ENCODE peak calls at places on chromosomes 4 and X, in nine cellular contexts. One of them, this sample, is unnamed.

GRCh38 chr4:118898684-118899138 is 10.1 kb downstream of the SYNPO2 start:
- DNase-seq in GM10248: no peak
- DNase-seq in nephron progenitor cell: no peak
- DNase-seq in WERI-Rb-1: no peak
- DNase-seq in K562: no peak
- DNase-seq in left ventricle myocardium inferior: peak
- DNase-seq in thoracic aorta: no peak
- DNase-seq in RWPE2: no peak
- DNase-seq in endothelial cell of umbilical vein: no peak
- DNase-seq in this sample: no peak

GRCh38 chr4:157372154-157372553 is 151.6 kb downstream of the GRIA2 start:
- DNase-seq in GM10248: no peak
- DNase-seq in nephron progenitor cell: no peak
- DNase-seq in WERI-Rb-1: no peak
- DNase-seq in K562: no peak
- DNase-seq in left ventricle myocardium inferior: no peak
- DNase-seq in thoracic aorta: no peak
- DNase-seq in RWPE2: no peak
- DNase-seq in endothelial cell of umbilical vein: no peak
- DNase-seq in this sample: no peak

GRCh38 chrX:119942173-119942819 is 1.3 kb downstream of the NKAP start:
- DNase-seq in GM10248: no peak
- DNase-seq in nephron progenitor cell: no peak
- DNase-seq in WERI-Rb-1: no peak
- DNase-seq in K562: no peak
- DNase-seq in left ventricle myocardium inferior: no peak
- DNase-seq in thoracic aorta: no peak
- DNase-seq in RWPE2: no peak
- DNase-seq in endothelial cell of umbilical vein: no peak
- DNase-seq in this sample: no peak

GRCh38 chr4:106875340-106875739 is 160.8 kb downstream of the DKK2 start:
- DNase-seq in GM10248: no peak
- DNase-seq in nephron progenitor cell: peak
- DNase-seq in WERI-Rb-1: peak
- DNase-seq in K562: no peak
- DNase-seq in left ventricle myocardium inferior: no peak
- DNase-seq in thoracic aorta: no peak
- DNase-seq in RWPE2: no peak
- DNase-seq in endothelial cell of umbilical vein: no peak
- DNase-seq in this sample: no peak

GRCh38 chr4:8913858-8914460 is 42.3 kb upstream of the HMX1 start:
- DNase-seq in GM10248: no peak
- DNase-seq in nephron progenitor cell: no peak
- DNase-seq in WERI-Rb-1: no peak
- DNase-seq in K562: no peak
- DNase-seq in left ventricle myocardium inferior: no peak
- DNase-seq in thoracic aorta: no peak
- DNase-seq in RWPE2: no peak
- DNase-seq in endothelial cell of umbilical vein: no peak
- DNase-seq in this sample: peak

GRCh38 chr4:28421221-28421620 is 1560.6 kb downstream of the STIM2 start:
- DNase-seq in GM10248: no peak
- DNase-seq in nephron progenitor cell: no peak
- DNase-seq in WERI-Rb-1: no peak
- DNase-seq in K562: no peak
- DNase-seq in left ventricle myocardium inferior: no peak
- DNase-seq in thoracic aorta: no peak
- DNase-seq in RWPE2: no peak
- DNase-seq in endothelial cell of umbilical vein: no peak
- DNase-seq in this sample: no peak

GRCh38 chrX:120790118-120790517 is 85.5 kb downstream of the CT47B1 start:
- DNase-seq in GM10248: peak
- DNase-seq in nephron progenitor cell: peak
- DNase-seq in WERI-Rb-1: no peak
- DNase-seq in K562: peak
- DNase-seq in left ventricle myocardium inferior: no peak
- DNase-seq in thoracic aorta: no peak
- DNase-seq in RWPE2: no peak
- DNase-seq in endothelial cell of umbilical vein: peak
- DNase-seq in this sample: no peak

GRCh38 chr4:1246111-1246881 is 2.6 kb downstream of the CTBP1 start:
- DNase-seq in GM10248: no peak
- DNase-seq in nephron progenitor cell: no peak
- DNase-seq in WERI-Rb-1: peak
- DNase-seq in K562: peak
- DNase-seq in left ventricle myocardium inferior: peak
- DNase-seq in thoracic aorta: no peak
- DNase-seq in RWPE2: peak
- DNase-seq in endothelial cell of umbilical vein: no peak
- DNase-seq in this sample: peak

GRCh38 chr4:187687701-187688100 is 307.9 kb upstream of the ZFP42 start:
- DNase-seq in GM10248: no peak
- DNase-seq in nephron progenitor cell: no peak
- DNase-seq in WERI-Rb-1: no peak
- DNase-seq in K562: no peak
- DNase-seq in left ventricle myocardium inferior: no peak
- DNase-seq in thoracic aorta: no peak
- DNase-seq in RWPE2: no peak
- DNase-seq in endothelial cell of umbilical vein: no peak
- DNase-seq in this sample: no peak

GRCh38 chr4:7630559-7631287 is 196.0 kb upstream of the PSAPL1 start:
- DNase-seq in GM10248: no peak
- DNase-seq in nephron progenitor cell: no peak
- DNase-seq in WERI-Rb-1: no peak
- DNase-seq in K562: no peak
- DNase-seq in left ventricle myocardium inferior: peak
- DNase-seq in thoracic aorta: peak
- DNase-seq in RWPE2: no peak
- DNase-seq in endothelial cell of umbilical vein: no peak
- DNase-seq in this sample: no peak

GRCh38 chr4:118712872-118713271 is 27.7 kb downstream of the METTL14 start:
- DNase-seq in GM10248: no peak
- DNase-seq in nephron progenitor cell: no peak
- DNase-seq in WERI-Rb-1: no peak
- DNase-seq in K562: no peak
- DNase-seq in left ventricle myocardium inferior: no peak
- DNase-seq in thoracic aorta: no peak
- DNase-seq in RWPE2: no peak
- DNase-seq in endothelial cell of umbilical vein: no peak
- DNase-seq in this sample: no peak

GRCh38 chr4:87120411-87121162 is 99.8 kb downstream of the KLHL8 start:
- DNase-seq in GM10248: no peak
- DNase-seq in nephron progenitor cell: peak
- DNase-seq in WERI-Rb-1: no peak
- DNase-seq in K562: no peak
- DNase-seq in left ventricle myocardium inferior: no peak
- DNase-seq in thoracic aorta: peak
- DNase-seq in RWPE2: peak
- DNase-seq in endothelial cell of umbilical vein: peak
- DNase-seq in this sample: no peak

GRCh38 chr4:153497091-153497531 is 31.0 kb downstream of the TMEM131L start:
- DNase-seq in GM10248: no peak
- DNase-seq in nephron progenitor cell: no peak
- DNase-seq in WERI-Rb-1: no peak
- DNase-seq in K562: no peak
- DNase-seq in left ventricle myocardium inferior: no peak
- DNase-seq in thoracic aorta: no peak
- DNase-seq in RWPE2: no peak
- DNase-seq in endothelial cell of umbilical vein: peak
- DNase-seq in this sample: no peak

GRCh38 chr4:19776021-19776459 is 475.7 kb upstream of the SLIT2 start:
- DNase-seq in GM10248: no peak
- DNase-seq in nephron progenitor cell: no peak
- DNase-seq in WERI-Rb-1: no peak
- DNase-seq in K562: no peak
- DNase-seq in left ventricle myocardium inferior: no peak
- DNase-seq in thoracic aorta: no peak
- DNase-seq in RWPE2: peak
- DNase-seq in endothelial cell of umbilical vein: peak
- DNase-seq in this sample: no peak

GRCh38 chrX:45164021-45164621 is 36.6 kb downstream of the DIPK2B start:
- DNase-seq in GM10248: no peak
- DNase-seq in nephron progenitor cell: no peak
- DNase-seq in WERI-Rb-1: no peak
- DNase-seq in K562: no peak
- DNase-seq in left ventricle myocardium inferior: peak
- DNase-seq in thoracic aorta: no peak
- DNase-seq in RWPE2: no peak
- DNase-seq in endothelial cell of umbilical vein: peak
- DNase-seq in this sample: no peak

GRCh38 chrX:91434351-91435168 is at the start of gene PABPC5:
- DNase-seq in GM10248: no peak
- DNase-seq in nephron progenitor cell: peak
- DNase-seq in WERI-Rb-1: no peak
- DNase-seq in K562: no peak
- DNase-seq in left ventricle myocardium inferior: peak
- DNase-seq in thoracic aorta: peak
- DNase-seq in RWPE2: no peak
- DNase-seq in endothelial cell of umbilical vein: peak
- DNase-seq in this sample: peak

GRCh38 chr4:3781997-3782930 is 16.1 kb downstream of the ADRA2C start:
- DNase-seq in GM10248: no peak
- DNase-seq in nephron progenitor cell: no peak
- DNase-seq in WERI-Rb-1: no peak
- DNase-seq in K562: no peak
- DNase-seq in left ventricle myocardium inferior: no peak
- DNase-seq in thoracic aorta: no peak
- DNase-seq in RWPE2: no peak
- DNase-seq in endothelial cell of umbilical vein: no peak
- DNase-seq in this sample: no peak

GRCh38 chr4:163476761-163477438 is 3.3 kb upstream of the TKTL2 start:
- DNase-seq in GM10248: no peak
- DNase-seq in nephron progenitor cell: no peak
- DNase-seq in WERI-Rb-1: no peak
- DNase-seq in K562: no peak
- DNase-seq in left ventricle myocardium inferior: no peak
- DNase-seq in thoracic aorta: no peak
- DNase-seq in RWPE2: no peak
- DNase-seq in endothelial cell of umbilical vein: no peak
- DNase-seq in this sample: no peak

GRCh38 chr4:150822407-150822806 is 192.7 kb downstream of the LRBA start:
- DNase-seq in GM10248: no peak
- DNase-seq in nephron progenitor cell: no peak
- DNase-seq in WERI-Rb-1: no peak
- DNase-seq in K562: no peak
- DNase-seq in left ventricle myocardium inferior: no peak
- DNase-seq in thoracic aorta: no peak
- DNase-seq in RWPE2: no peak
- DNase-seq in endothelial cell of umbilical vein: no peak
- DNase-seq in this sample: no peak

GRCh38 chrX:29315931-29316330 is 728.7 kb downstream of the IL1RAPL1 start:
- DNase-seq in GM10248: no peak
- DNase-seq in nephron progenitor cell: no peak
- DNase-seq in WERI-Rb-1: no peak
- DNase-seq in K562: no peak
- DNase-seq in left ventricle myocardium inferior: no peak
- DNase-seq in thoracic aorta: no peak
- DNase-seq in RWPE2: no peak
- DNase-seq in endothelial cell of umbilical vein: no peak
- DNase-seq in this sample: no peak

GRCh38 chr4:105708376-105709080 is at the start of the genes GSTCD and INTS12:
- DNase-seq in GM10248: peak
- DNase-seq in nephron progenitor cell: peak
- DNase-seq in WERI-Rb-1: peak
- DNase-seq in K562: peak
- DNase-seq in left ventricle myocardium inferior: peak
- DNase-seq in thoracic aorta: peak
- DNase-seq in RWPE2: peak
- DNase-seq in endothelial cell of umbilical vein: peak
- DNase-seq in this sample: peak

GRCh38 chr4:185839204-185839712 is 27.3 kb upstream of the SORBS2 start:
- DNase-seq in GM10248: no peak
- DNase-seq in nephron progenitor cell: peak
- DNase-seq in WERI-Rb-1: no peak
- DNase-seq in K562: no peak
- DNase-seq in left ventricle myocardium inferior: peak
- DNase-seq in thoracic aorta: peak
- DNase-seq in RWPE2: peak
- DNase-seq in endothelial cell of umbilical vein: peak
- DNase-seq in this sample: no peak

GRCh38 chrX:139563251-139563650 is 32.7 kb downstream of the F9 start:
- DNase-seq in GM10248: no peak
- DNase-seq in nephron progenitor cell: no peak
- DNase-seq in WERI-Rb-1: no peak
- DNase-seq in K562: no peak
- DNase-seq in left ventricle myocardium inferior: no peak
- DNase-seq in thoracic aorta: no peak
- DNase-seq in RWPE2: no peak
- DNase-seq in endothelial cell of umbilical vein: no peak
- DNase-seq in this sample: no peak

GRCh38 chr4:26515936-26516335 is 25.7 kb upstream of the CCKAR start:
- DNase-seq in GM10248: no peak
- DNase-seq in nephron progenitor cell: no peak
- DNase-seq in WERI-Rb-1: no peak
- DNase-seq in K562: no peak
- DNase-seq in left ventricle myocardium inferior: no peak
- DNase-seq in thoracic aorta: no peak
- DNase-seq in RWPE2: no peak
- DNase-seq in endothelial cell of umbilical vein: no peak
- DNase-seq in this sample: no peak
- TF ChIP-seq CTCF in GM10248: no peak
- TF ChIP-seq CTCF in nephron progenitor cell: no peak
- TF ChIP-seq CTCF in WERI-Rb-1: no peak
- TF ChIP-seq CTCF in K562: no peak
- TF ChIP-seq CTCF in left ventricle myocardium inferior: no peak
- TF ChIP-seq CTCF in thoracic aorta: no peak
- TF ChIP-seq CTCF in RWPE2: no peak
- TF ChIP-seq CTCF in endothelial cell of umbilical vein: no peak
- TF ChIP-seq CTCF in this sample: no peak

GRCh38 chr4:112951362-112951962 is 98.0 kb upstream of the ANK2 start:
- DNase-seq in GM10248: peak
- DNase-seq in nephron progenitor cell: no peak
- DNase-seq in WERI-Rb-1: no peak
- DNase-seq in K562: no peak
- DNase-seq in left ventricle myocardium inferior: no peak
- DNase-seq in thoracic aorta: no peak
- DNase-seq in RWPE2: no peak
- DNase-seq in endothelial cell of umbilical vein: peak
- DNase-seq in this sample: no peak
- TF ChIP-seq CTCF in GM10248: peak
- TF ChIP-seq CTCF in nephron progenitor cell: peak
- TF ChIP-seq CTCF in WERI-Rb-1: peak
- TF ChIP-seq CTCF in K562: peak
- TF ChIP-seq CTCF in left ventricle myocardium inferior: peak
- TF ChIP-seq CTCF in thoracic aorta: peak
- TF ChIP-seq CTCF in RWPE2: peak
- TF ChIP-seq CTCF in endothelial cell of umbilical vein: peak
- TF ChIP-seq CTCF in this sample: peak

GRCh38 chr4:82851902-82852750 is 38.8 kb downstream of the SEC31A start:
- DNase-seq in GM10248: no peak
- DNase-seq in nephron progenitor cell: no peak
- DNase-seq in WERI-Rb-1: no peak
- DNase-seq in K562: peak
- DNase-seq in left ventricle myocardium inferior: no peak
- DNase-seq in thoracic aorta: no peak
- DNase-seq in RWPE2: no peak
- DNase-seq in endothelial cell of umbilical vein: peak
- DNase-seq in this sample: no peak
- TF ChIP-seq CTCF in GM10248: no peak
- TF ChIP-seq CTCF in nephron progenitor cell: peak
- TF ChIP-seq CTCF in WERI-Rb-1: peak
- TF ChIP-seq CTCF in K562: peak
- TF ChIP-seq CTCF in left ventricle myocardium inferior: peak
- TF ChIP-seq CTCF in thoracic aorta: peak
- TF ChIP-seq CTCF in RWPE2: peak
- TF ChIP-seq CTCF in endothelial cell of umbilical vein: peak
- TF ChIP-seq CTCF in this sample: peak

GRCh38 chr4:46329118-46329976 is 60.6 kb downstream of the GABRA2 start:
- DNase-seq in GM10248: peak
- DNase-seq in nephron progenitor cell: peak
- DNase-seq in WERI-Rb-1: peak
- DNase-seq in K562: no peak
- DNase-seq in left ventricle myocardium inferior: no peak
- DNase-seq in thoracic aorta: no peak
- DNase-seq in RWPE2: no peak
- DNase-seq in endothelial cell of umbilical vein: no peak
- DNase-seq in this sample: no peak
- TF ChIP-seq CTCF in GM10248: peak
- TF ChIP-seq CTCF in nephron progenitor cell: peak
- TF ChIP-seq CTCF in WERI-Rb-1: peak
- TF ChIP-seq CTCF in K562: peak
- TF ChIP-seq CTCF in left ventricle myocardium inferior: peak
- TF ChIP-seq CTCF in thoracic aorta: no peak
- TF ChIP-seq CTCF in RWPE2: peak
- TF ChIP-seq CTCF in endothelial cell of umbilical vein: no peak
- TF ChIP-seq CTCF in this sample: peak

This sample was measured in chondrocyte.